ENCODE peak calls at places on chromosome 19, in four cellular contexts. F is IMR-90, W is K562, P is H1. S is an unnamed sample.

GRCh38 chr19:3880471-3881271 is at the start of gene ATCAY:
- DNase-seq in F (no peak), W (no peak), P (no peak), S (no peak)

GRCh38 chr19:22519152-22519551 is 97.0 kb upstream of the ZNF98 start:
- DNase-seq in P (no peak), F (no peak), W (no peak), S (no peak)

GRCh38 chr19:28519950-28520861 is 692.7 kb downstream of the UQCRFS1 start:
- DNase-seq in W (no peak), P (no peak), F (no peak), S (no peak)

GRCh38 chr19:34350161-34350561 is 14.8 kb upstream of the GPI start:
- DNase-seq in F (peak), P (no peak), W (no peak), S (no peak)

GRCh38 chr19:4814625-4815425 is 16.7 kb downstream of the TICAM1 start:
- DNase-seq in F (peak), P (no peak), W (no peak), S (no peak)

GRCh38 chr19:10226376-10227214 is 4.5 kb downstream of the S1PR2 start:
- DNase-seq in W (peak), P (no peak), F (peak), S (no peak)

GRCh38 chr19:3163230-3163886 is 15.2 kb upstream of the S1PR4 start:
- DNase-seq in P (peak), F (peak), W (peak), S (no peak)

GRCh38 chr19:8445488-8446001 is 770 bp downstream of the HNRNPM start:
- DNase-seq in P (no peak), F (no peak), W (peak), S (no peak)

GRCh38 chr19:58089846-58090245 is 8.2 kb downstream of the ZSCAN18 start:
- DNase-seq in W (no peak), P (no peak), F (no peak), S (no peak)

GRCh38 chr19:5850743-5851293 is 431 bp downstream of the FUT3 start:
- DNase-seq in P (no peak), F (peak), W (peak), S (no peak)

GRCh38 chr19:54047626-54048025 is 16.1 kb downstream of the VSTM1 start:
- DNase-seq in F (no peak), P (no peak), W (peak), S (no peak)

GRCh38 chr19:5143471-5144411 is 174.8 kb downstream of the KDM4B start:
- DNase-seq in F (no peak), W (no peak), P (no peak), S (no peak)

GRCh38 chr19:33905473-33905936 is 108.8 kb downstream of the KCTD15 start:
- DNase-seq in P (no peak), F (no peak), W (no peak), S (no peak)

GRCh38 chr19:35011737-35012682 is 11.9 kb downstream of the GRAMD1A start:
- DNase-seq in F (no peak), P (no peak), W (no peak), S (no peak)

GRCh38 chr19:42277821-42278809 is 9.1 kb downstream of the CIC start:
- DNase-seq in P (no peak), F (no peak), W (no peak), S (no peak)
- TF ChIP-seq CHD1 in P (no peak), F (no peak), W (no peak), S (no peak)

GRCh38 chr19:16244091-16244490 is 46.4 kb downstream of the AP1M1 start:
- DNase-seq in P (no peak), F (peak), W (no peak), S (no peak)
- TF ChIP-seq CHD1 in P (no peak), F (no peak), W (no peak), S (no peak)

GRCh38 chr19:13228561-13228960 is 78.3 kb downstream of the IER2 start:
- DNase-seq in W (no peak), F (no peak), P (no peak), S (no peak)

GRCh38 chr19:13234518-13234917 is 84.3 kb downstream of the IER2 start:
- DNase-seq in P (peak), F (no peak), W (peak), S (no peak)

GRCh38 chr19:13229246-13229645 is 79.0 kb downstream of the IER2 start:
- DNase-seq in W (no peak), F (no peak), P (no peak), S (no peak)

GRCh38 chr19:13226983-13227382 is 76.8 kb downstream of the IER2 start:
- DNase-seq in F (no peak), W (no peak), P (no peak), S (no peak)

DNA sequence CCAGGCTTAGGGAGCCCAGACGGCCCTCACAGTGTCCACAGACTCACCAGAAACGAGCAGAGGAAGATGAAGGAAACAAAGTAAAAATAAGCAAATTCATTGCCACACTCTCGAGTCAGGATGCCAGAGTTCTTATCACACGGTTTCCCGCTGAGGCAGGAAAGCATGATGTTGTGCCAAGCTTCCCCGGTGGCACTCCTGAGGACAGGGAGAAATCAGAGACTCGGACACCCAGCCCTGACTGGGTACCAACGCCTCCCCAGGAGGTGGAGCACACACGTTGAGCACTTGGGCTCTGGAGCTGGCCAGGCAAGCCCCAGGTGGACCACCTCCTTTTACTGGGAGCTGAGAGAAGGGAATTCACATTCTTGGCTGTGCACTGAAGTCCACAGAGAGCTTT is 81.5 kb downstream of the IER2 start:
- DNase-seq in F (no peak), P (no peak), W (no peak), S (no peak)
- TF ChIP-seq CHD1 in F (no peak), P (no peak), W (no peak), S (no peak)

DNA sequence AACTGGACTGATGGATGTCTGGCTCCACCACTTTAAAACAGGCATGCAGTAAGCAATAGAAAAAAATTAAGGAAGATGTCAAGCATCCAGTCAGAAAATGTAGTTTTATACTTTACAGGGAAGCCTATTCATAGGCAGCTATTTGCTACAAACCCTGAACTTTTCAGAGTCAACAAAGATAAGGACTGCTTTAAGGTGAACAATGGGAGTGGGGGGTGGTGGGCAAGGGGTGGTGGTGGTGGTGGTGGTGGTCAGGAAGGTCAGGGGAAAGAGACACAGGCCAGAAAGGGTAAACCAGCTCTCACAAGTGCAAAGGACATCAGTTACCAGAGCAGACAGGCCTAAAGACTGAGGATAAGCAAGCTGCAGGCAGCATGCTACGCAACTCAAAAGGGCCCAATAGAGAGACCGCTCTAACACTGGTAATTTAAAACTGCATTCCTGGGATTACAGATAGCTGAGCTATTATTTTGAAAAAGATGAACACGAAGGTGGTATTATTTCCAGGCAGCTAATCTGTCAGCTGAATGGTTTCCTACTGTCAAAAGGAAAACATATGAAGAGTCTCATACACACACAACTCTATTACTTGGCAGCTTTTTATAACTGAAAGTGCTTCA is 14.8 kb downstream of the BRD4 start:
- DNase-seq in F (peak), W (no peak), P (no peak), S (no peak)
- TF ChIP-seq CHD1 in F (no peak), W (no peak), P (no peak), S (no peak)

GRCh38 chr19:1933942-1934341 is 7.0 kb upstream of the CSNK1G2 start:
- DNase-seq in F (no peak), W (no peak), P (no peak), S (no peak)
- TF ChIP-seq CHD1 in F (no peak), W (no peak), P (no peak), S (no peak)